ENCODE peak calls at places on chromosomes 3 and 15, in four cellular contexts. T is neuronal stem cell; M is HCEC 1CT; S is activated naive CD4-positive, alpha-beta T cell treated with anti-CD3 and anti-CD28 coated beads, Interleukin-2, amount 10 ng/mL, durations not matched to agents 7 days and 5 days. R is an unnamed sample.

GRCh38 chr3:14598143-14598569 is 53.4 kb upstream of the CCDC174 start:
- DNase-seq in S (peak), M (peak), T (peak), R (peak)

GRCh38 chr15:60038111-60038521 is 34.0 kb downstream of the FOXB1 start:
- DNase-seq in S (no peak), T (no peak), M (no peak), R (no peak)

GRCh38 chr3:77102916-77103769 is 63.2 kb downstream of the ROBO2 start:
- DNase-seq in T (no peak), S (no peak), M (peak), R (no peak)

GRCh38 chr3:13501958-13502790 is 22.1 kb downstream of the HDAC11 start:
- DNase-seq in T (no peak), M (no peak), S (no peak), R (no peak)

GRCh38 chr15:85430406-85431204 is 50.2 kb downstream of the AKAP13 start:
- DNase-seq in M (no peak), S (no peak), T (no peak), R (no peak)

GRCh38 chr3:136503056-136503455 is 249.1 kb downstream of the STAG1 start:
- DNase-seq in S (no peak), M (no peak), T (no peak), R (no peak)

GRCh38 chr3:117074833-117075232 is 365.3 kb downstream of the TUSC7 start:
- DNase-seq in M (no peak), S (no peak), T (no peak), R (no peak)

GRCh38 chr3:115655761-115656282 is 32.5 kb downstream of the GAP43 start:
- DNase-seq in S (no peak), T (no peak), M (no peak), R (no peak)

GRCh38 chr3:133038089-133038730 is at the start of gene TMEM108:
- DNase-seq in S (peak), T (peak), M (no peak), R (no peak)

GRCh38 chr3:15667484-15667883 is 65.9 kb downstream of the BTD start:
- DNase-seq in M (no peak), T (no peak), S (peak), R (no peak)

GRCh38 chr15:96093063-96093462 is 237.4 kb upstream of the NR2F2 start:
- DNase-seq in S (no peak), M (no peak), T (no peak), R (no peak)

GRCh38 chr15:73655724-73656123 is 22.5 kb upstream of the NPTN start:
- DNase-seq in S (no peak), T (no peak), M (no peak), R (no peak)

GRCh38 chr15:48244923-48245322 is 38.8 kb downstream of the SLC12A1 start:
- DNase-seq in T (no peak), M (peak), S (no peak), R (no peak)

GRCh38 chr3:191066669-191067068 is 132.4 kb upstream of the OSTN start:
- DNase-seq in T (no peak), S (no peak), M (peak), R (peak)

GRCh38 chr3:6605245-6605644 is 255.7 kb upstream of the GRM7 start:
- DNase-seq in T (no peak), M (no peak), S (no peak), R (no peak)

GRCh38 chr3:167876603-167877325 is 141.2 kb downstream of the SERPINI1 start:
- DNase-seq in M (peak), T (no peak), S (no peak), R (no peak)

GRCh38 chr3:73637042-73637441 is 12.3 kb upstream of the PDZRN3 start:
- DNase-seq in M (no peak), S (no peak), T (no peak), R (no peak)

GRCh38 chr15:47796339-47796738 is 79.0 kb downstream of the SEMA6D start:
- DNase-seq in T (no peak), S (no peak), M (no peak), R (no peak)

GRCh38 chr15:100284701-100285100 is 57.1 kb downstream of the ADAMTS17 start:
- DNase-seq in T (no peak), S (no peak), M (no peak), R (no peak)

GRCh38 chr3:65593780-65594752 is 444.7 kb downstream of the MAGI1 start:
- DNase-seq in S (no peak), M (no peak), T (no peak), R (no peak)

GRCh38 chr3:101829066-101829830 is 20.1 kb upstream of the NFKBIZ start:
- DNase-seq in S (peak), T (no peak), M (peak), R (no peak)

GRCh38 chr3:196918968-196919367 is 23.4 kb downstream of the NCBP2 start:
- DNase-seq in S (no peak), M (no peak), T (no peak), R (no peak)

GRCh38 chr3:169387751-169388696 is 275.5 kb downstream of the MECOM start:
- DNase-seq in T (no peak), S (no peak), M (no peak), R (no peak)

GRCh38 chr3:18645603-18646002 is 220.5 kb upstream of the SATB1 start:
- DNase-seq in M (no peak), S (no peak), T (no peak), R (no peak)

GRCh38 chr3:104819333-104819732 is 547.4 kb upstream of the ALCAM start:
- DNase-seq in T (no peak), M (no peak), S (no peak), R (no peak)

GRCh38 chr15:34126522-34126921 is 24.6 kb downstream of the PGBD4 start:
- DNase-seq in S (no peak), M (no peak), T (no peak), R (no peak)

GRCh38 chr3:111577798-111578685 is 17.1 kb downstream of the ZBED2 start:
- DNase-seq in T (no peak), M (peak), S (no peak), R (peak)

GRCh38 chr15:62782100-62782791 is 260.3 kb upstream of the TPM1 start:
- DNase-seq in S (peak), T (peak), M (peak), R (peak)

GRCh38 chr15:71790081-71790480 is 20.3 kb upstream of the NR2E3 start:
- DNase-seq in M (no peak), S (no peak), T (no peak), R (peak)

GRCh38 chr3:73080201-73080966 is 18.9 kb downstream of the EBLN2 start:
- DNase-seq in M (no peak), T (no peak), S (no peak), R (no peak)

GRCh38 chr3:172356427-172356826 is 91.8 kb downstream of the GHSR start:
- DNase-seq in T (no peak), S (no peak), M (no peak), R (no peak)

R was measured in H54.